ENCODE peak calls at places on chromosomes 11 and 22, in four cellular contexts. Y is transverse colon, K is A549, B is suprapubic skin. R is an unnamed sample.

GRCh38 chr11:100403817-100404216 is 283.3 kb upstream of the ARHGAP42 start:
- DNase-seq in Y (no peak), B (no peak), K (no peak), R (no peak)

GRCh38 chr11:63686912-63687311 is 5.6 kb downstream of the RTN3 start:
- DNase-seq in K (no peak), Y (no peak), B (no peak), R (no peak)

GRCh38 chr11:60169264-60169915 is 13.5 kb downstream of the MS4A6A start:
- DNase-seq in K (peak; percentile 10), B (no peak), Y (peak; percentile 52), R (no peak)

GRCh38 chr11:21771097-21771496 is 421.8 kb upstream of the ANO5 start:
- DNase-seq in K (no peak), Y (no peak), B (no peak), R (no peak)

GRCh38 chr11:28833670-28834069 is 725.5 kb downstream of the METTL15 start:
- DNase-seq in B (no peak), Y (no peak), K (no peak), R (no peak)

GRCh38 chr11:118572075-118572913 is at the start of gene ARCN1:
- DNase-seq in B (peak; percentile 92), Y (peak; percentile 82), K (peak; percentile 73), R (peak; percentile 92)

GRCh38 chr22:36026741-36027140 is 1.9 kb downstream of the RBFOX2 start:
- DNase-seq in Y (no peak), K (no peak), B (no peak), R (no peak)

GRCh38 chr11:116773203-116774112 is 671 bp upstream of the BUD13 start:
- DNase-seq in Y (no peak), K (no peak), B (no peak), R (no peak)

GRCh38 chr11:71373791-71374454 is 74.3 kb downstream of the DHCR7 start:
- DNase-seq in Y (no peak), B (no peak), K (no peak), R (no peak)

GRCh38 chr11:31237819-31238771 is 131.4 kb downstream of the DCDC1 start:
- DNase-seq in Y (no peak), B (no peak), K (no peak), R (no peak)

GRCh38 chr22:47046411-47047065 is 284.1 kb downstream of the TBC1D22A start:
- DNase-seq in Y (no peak), K (no peak), B (no peak), R (peak; percentile 30)

GRCh38 chr11:18321991-18322711 is at the start of the genes GTF2H1 and HPS5:
- DNase-seq in K (peak; percentile 98), Y (peak; percentile 98), B (peak; percentile 98), R (peak; percentile 99)

GRCh38 chr11:9250139-9250582 is 15.0 kb downstream of the DENND5A start:
- DNase-seq in Y (no peak), B (no peak), K (no peak), R (no peak)

GRCh38 chr22:31036671-31037550 is 44.2 kb upstream of the SMTN start:
- DNase-seq in K (no peak), B (no peak), Y (peak; percentile 34), R (peak; percentile 90)

GRCh38 chr11:125933030-125933813 is 12.6 kb upstream of the VSIG10L2 start:
- DNase-seq in Y (no peak), K (no peak), B (no peak), R (no peak)

GRCh38 chr22:29266564-29267461 is 968 bp downstream of the RHBDD3 start:
- DNase-seq in K (no peak), B (no peak), Y (no peak), R (no peak)

GRCh38 chr11:70650075-70650909 is 252.0 kb downstream of the CTTN start:
- DNase-seq in Y (peak; percentile 38), K (peak; percentile 73), B (no peak), R (no peak)

GRCh38 chr11:125258626-125259025 is 94.1 kb downstream of the PKNOX2 start:
- DNase-seq in B (no peak), Y (no peak), K (no peak), R (no peak)

GRCh38 chr11:74307409-74307808 is 4.0 kb downstream of the P4HA3 start:
- DNase-seq in K (no peak), B (no peak), Y (no peak), R (no peak)

GRCh38 chr11:96338910-96339703 is 3.9 kb downstream of the MAML2 start:
- DNase-seq in K (no peak), Y (peak; percentile 56), B (no peak), R (peak; percentile 72)

GRCh38 chr22:16845465-16845864 is 20.3 kb upstream of the XKR3 start:
- DNase-seq in B (no peak), K (no peak), Y (no peak), R (no peak)

GRCh38 chr11:94400839-94401772 is at the start of gene GPR83:
- DNase-seq in B (no peak), Y (no peak), K (no peak), R (no peak)

GRCh38 chr11:2265396-2265795 is 5.0 kb downstream of the ASCL2 start:
- DNase-seq in K (no peak), B (no peak), Y (no peak), R (no peak)

GRCh38 chr11:66956689-66957290 is 1.4 kb downstream of the PC start:
- DNase-seq in B (no peak), Y (no peak), K (no peak), R (peak; percentile 70)

GRCh38 chr11:16097543-16097942 is 258.8 kb downstream of the SOX6 start:
- DNase-seq in Y (peak; percentile 10), B (no peak), K (no peak), R (no peak)

GRCh38 chr11:36591433-36591832 is 2.9 kb upstream of the IFTAP start:
- DNase-seq in Y (no peak), B (no peak), K (no peak), R (no peak)

GRCh38 chr11:36598051-36598450 is at the start of gene RAG2:
- DNase-seq in Y (no peak), K (no peak), B (no peak), R (no peak)

GRCh38 chr11:36596880-36597279 is 1.2 kb downstream of the RAG2 start:
- DNase-seq in K (no peak), B (no peak), Y (no peak), R (no peak)

GRCh38 chr11:36600155-36600554 is 2.1 kb upstream of the RAG2 start:
- DNase-seq in B (no peak), Y (no peak), K (no peak), R (no peak)

DNA sequence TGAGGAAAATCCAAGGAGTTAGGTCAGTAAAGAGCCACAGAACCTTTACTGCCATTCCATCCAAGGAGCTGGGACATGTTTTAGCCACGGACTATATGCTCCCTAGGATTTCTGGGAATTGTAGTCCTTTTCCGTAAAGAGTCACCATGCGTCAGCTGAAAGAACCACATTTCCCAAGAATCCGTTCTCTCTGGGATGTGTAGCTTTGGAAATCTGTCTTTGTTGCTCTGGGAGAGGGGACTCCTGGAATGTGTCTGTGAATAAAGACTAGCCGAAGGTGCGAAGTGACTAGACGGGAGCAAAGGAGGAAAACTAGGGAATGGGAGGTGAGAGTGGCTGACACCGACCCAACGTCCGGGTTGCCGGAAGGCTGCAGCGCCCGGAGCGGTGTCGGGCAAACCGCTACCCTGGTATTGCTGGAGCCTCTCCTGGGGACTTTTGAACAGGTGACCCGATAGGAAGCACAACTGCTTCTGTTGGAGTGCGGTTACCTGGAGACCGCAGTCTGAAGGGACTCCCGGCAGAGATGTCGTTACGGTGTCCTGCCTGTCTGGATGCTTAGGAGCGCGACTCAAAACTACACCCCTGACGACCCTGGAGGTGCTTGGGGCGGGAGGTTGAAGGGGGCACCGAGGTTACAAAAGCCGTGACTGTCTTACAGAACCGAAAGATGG is at the start of gene IFTAP:
- DNase-seq in Y (peak; percentile 33), B (no peak), K (peak; percentile 85), R (peak; percentile 68)
- TF ChIP-seq EP300 in Y (no peak), B (no peak), K (no peak), R (no peak)

DNA sequence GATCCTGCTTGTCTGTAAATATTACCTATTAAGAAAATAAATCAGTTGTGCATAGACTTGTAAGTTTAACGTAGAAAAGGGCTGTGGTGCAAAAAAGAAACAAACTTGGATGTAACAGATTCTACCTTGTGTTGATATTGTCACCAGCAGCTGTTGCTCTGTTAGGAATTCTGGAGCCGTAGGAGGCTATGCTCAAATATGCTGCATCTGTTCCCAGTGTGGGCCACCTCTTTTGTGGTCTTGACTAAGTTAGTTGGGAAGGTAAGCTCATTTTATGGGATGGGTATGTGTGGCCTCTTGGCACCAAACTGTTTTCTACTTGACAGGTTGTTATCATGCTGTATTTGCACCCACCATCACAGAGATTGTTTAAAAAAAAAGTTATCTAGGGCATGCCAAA is 29.4 kb upstream of the RAG2 start:
- DNase-seq in K (no peak), B (no peak), Y (no peak), R (no peak)
- H3K4me3 ChIP-seq in K (no peak overlapping the region), B (no peak overlapping the region), Y (no peak overlapping the region), R (no peak overlapping the region)

GRCh38 chr11:111644922-111645321 is 42.7 kb downstream of the SIK2 start:
- DNase-seq in B (no peak), Y (no peak), K (no peak), R (no peak)
- TF ChIP-seq EP300 in B (no peak), Y (no peak), K (no peak), R (no peak)

DNA sequence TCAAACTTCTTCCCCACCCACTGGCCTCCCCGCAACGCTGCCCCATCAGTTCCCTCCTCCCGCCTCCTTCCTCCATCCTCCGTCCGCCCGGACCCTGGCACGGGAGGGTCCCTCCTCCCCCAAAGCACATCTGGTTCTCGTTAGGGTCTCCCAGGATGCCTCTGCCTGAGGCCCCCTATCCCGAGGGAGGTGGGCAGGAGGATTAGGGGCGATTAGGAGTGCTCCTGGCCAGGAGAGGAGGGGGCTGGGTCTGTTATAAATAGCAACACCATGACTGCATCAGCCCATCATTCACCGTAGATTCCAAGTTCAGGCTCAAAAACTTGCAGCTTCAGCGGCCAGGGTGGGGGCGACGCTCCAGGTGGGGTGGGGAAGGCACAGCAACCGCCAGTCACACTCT is 10.4 kb downstream of the MYRF start:
- DNase-seq in K (no peak), Y (no peak), B (no peak), R (no peak)
- H3K4me3 ChIP-seq in K (no peak overlapping the region), Y (no peak overlapping the region), B (no peak overlapping the region), R (no peak overlapping the region)